ENCODE peak calls at places on chromosomes 6 and 20, in four cellular contexts. One of them, this sample, is unnamed.

GRCh38 chr6:101393291-101394251 is at the start of gene GRIK2:
- DNase-seq in fibroblast of lung: peak; percentile 28
- DNase-seq in upper lobe of right lung: peak; percentile 69
- DNase-seq in psoas muscle: peak; percentile 47
- DNase-seq in this sample: no peak

GRCh38 chr6:14544689-14545088 is 427.1 kb downstream of the CD83 start:
- DNase-seq in fibroblast of lung: no peak
- DNase-seq in upper lobe of right lung: no peak
- DNase-seq in psoas muscle: no peak
- DNase-seq in this sample: no peak

GRCh38 chr6:24666097-24666615 is 543 bp downstream of the TDP2 start:
- DNase-seq in fibroblast of lung: peak; percentile 49
- DNase-seq in upper lobe of right lung: peak; percentile 77
- DNase-seq in psoas muscle: peak; percentile 65
- DNase-seq in this sample: no peak

GRCh38 chr6:170476360-170476759 is 76.7 kb downstream of the PSMB1 start:
- DNase-seq in fibroblast of lung: no peak
- DNase-seq in upper lobe of right lung: no peak
- DNase-seq in psoas muscle: no peak
- DNase-seq in this sample: no peak

GRCh38 chr20:45036044-45036755 is 64.7 kb downstream of the KCNS1 start:
- DNase-seq in fibroblast of lung: peak; percentile 70
- DNase-seq in upper lobe of right lung: no peak
- DNase-seq in psoas muscle: no peak
- DNase-seq in this sample: no peak

GRCh38 chr6:131366223-131366622 is 206.8 kb upstream of the ARG1 start:
- DNase-seq in fibroblast of lung: no peak
- DNase-seq in upper lobe of right lung: no peak
- DNase-seq in psoas muscle: no peak
- DNase-seq in this sample: no peak

GRCh38 chr6:26224940-26225847 is 138.0 kb downstream of the HFE start:
- DNase-seq in fibroblast of lung: peak; percentile 96
- DNase-seq in upper lobe of right lung: no peak
- DNase-seq in psoas muscle: peak; percentile 49
- DNase-seq in this sample: peak; percentile 91

GRCh38 chr20:52899221-52899620 is 72.9 kb upstream of the TSHZ2 start:
- DNase-seq in fibroblast of lung: no peak
- DNase-seq in upper lobe of right lung: no peak
- DNase-seq in psoas muscle: no peak
- DNase-seq in this sample: no peak

GRCh38 chr20:17675519-17676377 is 6.3 kb downstream of the RRBP1 start:
- DNase-seq in fibroblast of lung: no peak
- DNase-seq in upper lobe of right lung: no peak
- DNase-seq in psoas muscle: no peak
- DNase-seq in this sample: no peak

GRCh38 chr20:63572788-63573738 is 976 bp downstream of the HELZ2 start:
- DNase-seq in fibroblast of lung: no peak
- DNase-seq in upper lobe of right lung: no peak
- DNase-seq in psoas muscle: no peak
- DNase-seq in this sample: no peak

GRCh38 chr6:107192739-107193296 is 77.5 kb upstream of the BEND3 start:
- DNase-seq in fibroblast of lung: no peak
- DNase-seq in upper lobe of right lung: no peak
- DNase-seq in psoas muscle: no peak
- DNase-seq in this sample: no peak

GRCh38 chr6:34095741-34096140 is 50.1 kb downstream of the GRM4 start:
- DNase-seq in fibroblast of lung: no peak
- DNase-seq in upper lobe of right lung: no peak
- DNase-seq in psoas muscle: no peak
- DNase-seq in this sample: no peak

GRCh38 chr6:20707166-20707485 is 172.9 kb downstream of the CDKAL1 start:
- DNase-seq in fibroblast of lung: peak; percentile 36
- DNase-seq in upper lobe of right lung: no peak
- DNase-seq in psoas muscle: no peak
- DNase-seq in this sample: no peak

GRCh38 chr6:134003542-134003951 is 48.9 kb downstream of the SLC2A12 start:
- DNase-seq in fibroblast of lung: peak; percentile 61
- DNase-seq in upper lobe of right lung: no peak
- DNase-seq in psoas muscle: no peak
- DNase-seq in this sample: no peak

GRCh38 chr6:35094183-35094582 is 47.0 kb downstream of the TCP11 start:
- DNase-seq in fibroblast of lung: no peak
- DNase-seq in upper lobe of right lung: no peak
- DNase-seq in psoas muscle: no peak
- DNase-seq in this sample: no peak

GRCh38 chr20:57608516-57608915 is 11.7 kb downstream of the ZBP1 start:
- DNase-seq in fibroblast of lung: no peak
- DNase-seq in upper lobe of right lung: peak; percentile 29
- DNase-seq in psoas muscle: peak; percentile 28
- DNase-seq in this sample: no peak

GRCh38 chr6:110358536-110359148 is 493 bp upstream of the METTL24 start:
- DNase-seq in fibroblast of lung: no peak
- DNase-seq in upper lobe of right lung: no peak
- DNase-seq in psoas muscle: no peak
- DNase-seq in this sample: no peak

GRCh38 chr6:92723390-92723931 is 695.9 kb downstream of the EPHA7 start:
- DNase-seq in fibroblast of lung: no peak
- DNase-seq in upper lobe of right lung: peak; percentile 62
- DNase-seq in psoas muscle: no peak
- DNase-seq in this sample: no peak

GRCh38 chr6:63899550-63899949 is 263.9 kb downstream of the PHF3 start:
- DNase-seq in fibroblast of lung: peak; percentile 27
- DNase-seq in upper lobe of right lung: no peak
- DNase-seq in psoas muscle: no peak
- DNase-seq in this sample: no peak

GRCh38 chr6:14664616-14665315 is 547.2 kb downstream of the CD83 start:
- DNase-seq in fibroblast of lung: no peak
- DNase-seq in upper lobe of right lung: no peak
- DNase-seq in psoas muscle: no peak
- DNase-seq in this sample: no peak

GRCh38 chr6:137416376-137417109 is 77.7 kb downstream of the OLIG3 start:
- DNase-seq in fibroblast of lung: peak; percentile 43
- DNase-seq in upper lobe of right lung: no peak
- DNase-seq in psoas muscle: no peak
- DNase-seq in this sample: no peak

GRCh38 chr6:148681666-148682065 is 65.2 kb upstream of the UST start:
- DNase-seq in fibroblast of lung: no peak
- DNase-seq in upper lobe of right lung: no peak
- DNase-seq in psoas muscle: no peak
- DNase-seq in this sample: no peak

GRCh38 chr20:49519212-49519712 is 36.8 kb upstream of the KCNB1 start:
- DNase-seq in fibroblast of lung: no peak
- DNase-seq in upper lobe of right lung: no peak
- DNase-seq in psoas muscle: no peak
- DNase-seq in this sample: no peak

GRCh38 chr20:49297605-49298530 is 20.0 kb upstream of the ZNFX1 start:
- DNase-seq in fibroblast of lung: no peak
- DNase-seq in upper lobe of right lung: no peak
- DNase-seq in psoas muscle: no peak
- DNase-seq in this sample: no peak

GRCh38 chr6:106281088-106281487 is 44.5 kb downstream of the ATG5 start:
- DNase-seq in fibroblast of lung: peak; percentile 55
- DNase-seq in upper lobe of right lung: no peak
- DNase-seq in psoas muscle: no peak
- DNase-seq in this sample: peak; percentile 71

GRCh38 chr6:132811276-132811675 is 3.1 kb upstream of the RPS12 start:
- DNase-seq in fibroblast of lung: peak; percentile 54
- DNase-seq in upper lobe of right lung: no peak
- DNase-seq in psoas muscle: no peak
- DNase-seq in this sample: no peak

GRCh38 chr6:99458319-99458718 is 33.2 kb upstream of the PNISR start:
- DNase-seq in fibroblast of lung: peak; percentile 20
- DNase-seq in upper lobe of right lung: no peak
- DNase-seq in psoas muscle: no peak
- DNase-seq in this sample: no peak

GRCh38 chr20:25191689-25192088 is 3.8 kb upstream of the ENTPD6 start:
- DNase-seq in fibroblast of lung: no peak
- DNase-seq in upper lobe of right lung: no peak
- DNase-seq in psoas muscle: no peak
- DNase-seq in this sample: no peak

GRCh38 chr6:126657556-126658129 is 317.7 kb downstream of the CENPW start:
- DNase-seq in fibroblast of lung: peak; percentile 27
- DNase-seq in upper lobe of right lung: no peak
- DNase-seq in psoas muscle: no peak
- DNase-seq in this sample: no peak

GRCh38 chr6:34056301-34056700 is 89.6 kb downstream of the GRM4 start:
- DNase-seq in fibroblast of lung: peak; percentile 11
- DNase-seq in upper lobe of right lung: peak; percentile 85
- DNase-seq in psoas muscle: peak; percentile 79
- DNase-seq in this sample: peak; percentile 41

GRCh38 chr6:20655317-20655716 is 121.1 kb downstream of the CDKAL1 start:
- DNase-seq in fibroblast of lung: no peak
- DNase-seq in upper lobe of right lung: no peak
- DNase-seq in psoas muscle: no peak
- DNase-seq in this sample: no peak

GRCh38 chr6:2809015-2809414 is 32.6 kb downstream of the SERPINB1 start:
- DNase-seq in fibroblast of lung: no peak
- DNase-seq in upper lobe of right lung: no peak
- DNase-seq in psoas muscle: no peak
- DNase-seq in this sample: no peak

GRCh38 chr20:34536798-34537394 is 20.7 kb downstream of the DYNLRB1 start:
- DNase-seq in fibroblast of lung: no peak
- DNase-seq in upper lobe of right lung: no peak
- DNase-seq in psoas muscle: peak; percentile 73
- DNase-seq in this sample: no peak

GRCh38 chr6:34237722-34238506 is 1.2 kb downstream of the HMGA1 start:
- DNase-seq in fibroblast of lung: no peak
- DNase-seq in upper lobe of right lung: peak; percentile 81
- DNase-seq in psoas muscle: peak; percentile 67
- DNase-seq in this sample: no peak

GRCh38 chr20:39025883-39026282 is 63.7 kb downstream of the DHX35 start:
- DNase-seq in fibroblast of lung: no peak
- DNase-seq in upper lobe of right lung: no peak
- DNase-seq in psoas muscle: no peak
- DNase-seq in this sample: no peak
- H3K36me3 ChIP-seq in fibroblast of lung: peaks cover 16% of the 10 kb centered on the region
- H3K36me3 ChIP-seq in upper lobe of right lung: peaks cover 73% of the 10 kb centered on the region
- H3K36me3 ChIP-seq in psoas muscle: peaks cover 93% of the 10 kb centered on the region
- H3K36me3 ChIP-seq in this sample: peaks cover 2% of the 10 kb centered on the region

DNA sequence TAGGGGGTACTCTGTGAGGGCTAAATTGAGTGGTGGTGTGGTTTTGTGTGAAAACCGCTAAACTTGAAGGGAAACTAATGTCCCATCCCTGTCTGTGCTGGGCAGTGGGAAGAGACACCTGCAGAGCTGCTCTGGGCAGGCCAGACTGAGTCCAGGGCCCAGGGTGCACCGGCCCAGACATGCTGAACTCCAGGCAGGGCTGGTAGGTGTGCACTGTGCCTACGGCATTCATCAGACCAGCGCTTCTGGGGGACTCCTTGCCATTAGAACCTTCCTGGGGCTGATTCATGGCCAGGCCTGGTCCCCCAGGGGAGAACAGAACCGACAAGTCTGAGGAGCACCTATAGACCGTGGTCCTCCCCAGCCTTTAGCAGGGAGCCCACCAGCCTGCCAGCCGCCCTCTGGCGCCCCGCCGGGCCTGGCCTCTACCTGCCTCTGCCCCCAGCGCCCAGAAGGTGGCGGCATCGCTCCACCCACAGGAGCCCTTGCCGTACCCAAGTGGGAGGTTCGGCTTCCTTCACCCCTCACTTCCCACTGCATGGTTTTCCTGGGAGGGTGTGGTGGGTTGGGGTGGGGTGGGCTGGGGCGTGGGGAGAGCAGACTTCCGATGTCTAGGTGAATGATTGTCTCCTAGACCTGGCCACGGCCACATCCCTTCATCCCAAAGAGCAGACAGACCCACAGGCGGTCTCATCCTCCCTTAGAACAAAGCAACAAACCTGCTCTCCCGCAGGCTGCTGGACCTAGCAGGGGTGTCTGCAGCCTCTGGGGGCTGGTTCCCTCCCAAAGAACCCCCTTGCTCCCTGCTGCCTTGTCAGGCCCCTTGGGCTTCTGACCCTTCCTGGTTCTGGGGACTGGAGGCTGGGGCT is 15.5 kb downstream of the CCDC167 start:
- DNase-seq in fibroblast of lung: peak; percentile 25
- DNase-seq in upper lobe of right lung: peak; percentile 78
- DNase-seq in psoas muscle: peak; percentile 81
- DNase-seq in this sample: no peak
- TF ChIP-seq CTCF in fibroblast of lung: peak; percentile 73
- TF ChIP-seq CTCF in upper lobe of right lung: peak; percentile 70
- TF ChIP-seq CTCF in psoas muscle: peak; percentile 71
- TF ChIP-seq CTCF in this sample: peak; percentile 84

DNA sequence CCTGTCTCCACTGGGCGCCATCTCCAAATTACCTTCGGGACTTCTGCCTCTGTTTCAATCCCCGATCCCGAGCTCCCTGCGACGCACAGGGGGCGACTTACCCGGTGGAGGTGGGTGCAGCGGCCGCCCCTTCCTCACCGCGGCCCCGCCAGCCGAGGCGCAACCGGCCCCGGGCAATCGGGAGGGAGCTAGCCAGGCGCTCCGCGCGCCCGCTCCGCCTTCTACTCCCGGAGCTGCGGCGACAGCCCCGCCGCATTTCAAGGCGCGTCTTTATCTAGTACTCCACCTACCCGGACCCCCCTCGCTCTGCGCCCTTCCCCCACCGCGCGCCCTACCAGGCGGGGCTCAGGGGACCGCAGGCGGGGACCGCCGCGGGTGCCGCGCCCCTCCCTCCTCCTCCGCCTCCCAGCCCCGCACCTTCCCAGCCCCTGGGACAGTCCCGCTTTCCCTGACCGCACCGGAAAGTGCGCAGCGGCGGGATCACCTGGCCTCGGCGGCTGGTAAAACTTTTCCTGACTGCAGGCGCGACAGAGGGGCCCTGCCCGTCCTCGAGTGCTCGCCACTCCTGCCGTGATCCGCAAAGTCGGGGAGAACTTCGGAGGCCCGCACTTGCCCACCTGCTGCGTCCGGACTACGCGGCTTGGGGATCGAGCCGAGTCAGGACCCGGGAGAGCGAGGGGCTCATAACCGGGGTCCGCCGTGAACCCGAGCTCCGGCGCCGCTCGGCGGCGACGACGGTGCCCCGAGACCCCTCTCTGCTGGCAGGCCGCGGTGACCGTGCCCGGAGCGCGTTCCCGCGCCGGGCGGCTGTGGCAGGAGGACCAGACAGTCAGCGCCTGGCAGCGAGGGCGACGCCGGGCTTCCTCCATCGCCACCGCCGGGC is 8.0 kb upstream of the NKX2-2 start:
- DNase-seq in fibroblast of lung: no peak
- DNase-seq in upper lobe of right lung: no peak
- DNase-seq in psoas muscle: no peak
- DNase-seq in this sample: no peak
- H3K4me3 ChIP-seq in fibroblast of lung: no peak overlapping the region
- H3K4me3 ChIP-seq in upper lobe of right lung: no peak overlapping the region
- H3K4me3 ChIP-seq in psoas muscle: peak overlapping the region; percentile 55
- H3K4me3 ChIP-seq in this sample: no peak overlapping the region

GRCh38 chr6:32849126-32849525 is 4.4 kb downstream of the TAP1 start:
- DNase-seq in fibroblast of lung: no peak
- DNase-seq in upper lobe of right lung: no peak
- DNase-seq in psoas muscle: no peak
- DNase-seq in this sample: no peak
- H3K36me3 ChIP-seq in fibroblast of lung: peaks cover 19% of the 10 kb centered on the region
- H3K36me3 ChIP-seq in upper lobe of right lung: peaks cover 60% of the 10 kb centered on the region
- H3K36me3 ChIP-seq in psoas muscle: peaks cover 65% of the 10 kb centered on the region
- H3K36me3 ChIP-seq in this sample: peaks cover 27% of the 10 kb centered on the region

This sample was measured in BJ.